ENCODE peak calls at places on chromosomes 13 and 19, in ten cellular contexts. R, T, L, D, O, Y, W, I, Q and F are unnamed samples.

GRCh38 chr19:53037101-53038097 is 7.1 kb upstream of the ERVV-2 start:
- DNase-seq in Y (no peak), W (peak), Q (peak), O (no peak), D (no peak), T (peak), R (no peak), I (peak), L (peak), F (no peak)

GRCh38 chr13:99802416-99802815 is 169.2 kb downstream of the ZIC5 start:
- DNase-seq in W (no peak), Q (no peak), O (no peak), T (no peak), Y (no peak), D (no peak), I (no peak), L (no peak), R (no peak), F (no peak)

GRCh38 chr13:80946008-80946802 is 605.3 kb upstream of the SPRY2 start:
- DNase-seq in L (no peak), O (no peak), D (no peak), Y (no peak), R (no peak), I (no peak), W (no peak), T (no peak), Q (no peak), F (no peak)

GRCh38 chr19:29404951-29405727 is 120.7 kb upstream of the VSTM2B start:
- DNase-seq in R (no peak), W (no peak), T (no peak), L (no peak), Y (no peak), I (no peak), O (no peak), D (no peak), Q (no peak), F (peak)

GRCh38 chr13:48515732-48516131 is 17.1 kb downstream of the RCBTB2 start:
- DNase-seq in I (no peak), D (no peak), Y (no peak), Q (no peak), R (no peak), W (no peak), T (no peak), O (no peak), L (no peak), F (no peak)

GRCh38 chr13:63842102-63842501 is 2426.5 kb upstream of the PCDH20 start:
- DNase-seq in Q (no peak), R (no peak), I (no peak), L (no peak), W (peak), T (no peak), O (no peak), D (no peak), Y (no peak), F (no peak)

GRCh38 chr13:73341748-73342147 is 282.9 kb downstream of the KLF5 start:
- DNase-seq in Q (peak), T (peak), D (no peak), R (no peak), I (no peak), W (no peak), Y (no peak), O (no peak), L (peak), F (no peak)

GRCh38 chr19:13813147-13813546 is 17.9 kb downstream of the ZSWIM4 start:
- DNase-seq in D (no peak), Q (no peak), O (no peak), Y (no peak), T (no peak), I (no peak), L (no peak), W (no peak), R (no peak), F (no peak)

GRCh38 chr19:7442423-7442822 is 46.4 kb downstream of the PEX11G start:
- DNase-seq in Y (no peak), R (no peak), W (no peak), D (no peak), O (no peak), T (no peak), L (no peak), I (no peak), Q (peak), F (no peak)

GRCh38 chr13:30158774-30159445 is 148.4 kb downstream of the KATNAL1 start:
- DNase-seq in Q (peak), W (no peak), R (no peak), L (peak), O (no peak), Y (no peak), T (peak), D (peak), I (peak), F (no peak)

GRCh38 chr19:44577566-44577874 is 35.8 kb upstream of the IGSF23 start:
- DNase-seq in Q (no peak), W (no peak), L (no peak), T (no peak), O (no peak), D (no peak), Y (no peak), R (no peak), I (no peak), F (peak)

GRCh38 chr13:88979465-88980180 is 1308.5 kb downstream of the SLITRK5 start:
- DNase-seq in Q (peak), I (no peak), W (no peak), D (no peak), L (peak), O (no peak), T (no peak), Y (no peak), R (no peak), F (no peak)

GRCh38 chr19:1259206-1259872 is 9.8 kb upstream of the CIRBP start:
- DNase-seq in Q (peak), I (peak), R (peak), T (peak), O (peak), W (peak), L (no peak), Y (peak), D (no peak), F (no peak)

GRCh38 chr13:24925318-24926231 is 161.6 kb downstream of the RNF17 start:
- DNase-seq in T (no peak), L (no peak), R (no peak), D (no peak), W (no peak), I (no peak), Q (no peak), Y (no peak), O (no peak), F (no peak)

GRCh38 chr13:40681341-40682051 is 15.1 kb upstream of the FOXO1 start:
- DNase-seq in T (peak), D (no peak), W (no peak), I (no peak), L (peak), Y (no peak), O (no peak), Q (peak), R (no peak), F (peak)

GRCh38 chr13:46295531-46296464 is 84.1 kb downstream of the LRRC63 start:
- DNase-seq in L (peak), Y (peak), D (peak), R (peak), I (peak), W (no peak), Q (peak), O (peak), T (peak), F (no peak)

DNA sequence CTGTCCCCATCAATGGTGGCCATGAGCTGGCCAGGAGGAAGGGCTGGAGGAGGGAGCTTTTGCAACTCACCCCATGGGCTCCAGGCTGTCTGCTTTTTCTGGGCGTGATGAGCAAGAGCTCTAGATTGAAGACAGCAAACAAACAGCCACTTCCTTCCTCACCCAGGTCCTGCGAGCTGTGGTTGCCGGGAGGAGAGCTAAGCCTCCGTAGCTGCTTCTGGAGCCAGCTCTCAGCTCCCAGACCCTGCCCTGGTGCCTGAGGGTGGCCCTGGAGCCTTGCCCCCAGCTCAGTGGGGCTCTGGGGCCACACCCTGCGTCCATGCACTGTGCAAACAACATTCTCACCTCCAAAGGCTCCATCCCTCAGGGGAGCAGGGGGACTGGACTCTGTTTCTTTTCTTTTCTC is 6.2 kb downstream of the MYO1F start:
- DNase-seq in T (no peak), O (no peak), R (peak), D (no peak), Y (peak), W (peak), I (peak), L (peak), Q (peak), F (no peak)
- H3K4me3 ChIP-seq in T (no peak), O (no peak), R (peak), D (no peak), Y (no peak), W (no peak), I (peak), L (no peak), Q (no peak), F (no peak)

GRCh38 chr13:34816543-34816942 is 125.5 kb upstream of the NBEA start:
- DNase-seq in W (no peak), D (no peak), O (no peak), L (peak), I (no peak), T (peak), Y (no peak), Q (peak), R (no peak), F (peak)
- H3K4me3 ChIP-seq in W (no peak), D (no peak), O (no peak), L (no peak), I (no peak), T (no peak), Y (no peak), Q (no peak), R (no peak), F (no peak)

GRCh38 chr19:35117791-35118190 is 2.2 kb downstream of the FXYD3 start:
- DNase-seq in W (peak), R (no peak), Q (no peak), O (no peak), T (no peak), D (no peak), L (no peak), I (no peak), Y (peak), F (no peak)
- H3K4me3 ChIP-seq in W (no peak), R (no peak), Q (no peak), O (no peak), T (no peak), D (no peak), L (no peak), I (no peak), Y (no peak), F (no peak)

DNA sequence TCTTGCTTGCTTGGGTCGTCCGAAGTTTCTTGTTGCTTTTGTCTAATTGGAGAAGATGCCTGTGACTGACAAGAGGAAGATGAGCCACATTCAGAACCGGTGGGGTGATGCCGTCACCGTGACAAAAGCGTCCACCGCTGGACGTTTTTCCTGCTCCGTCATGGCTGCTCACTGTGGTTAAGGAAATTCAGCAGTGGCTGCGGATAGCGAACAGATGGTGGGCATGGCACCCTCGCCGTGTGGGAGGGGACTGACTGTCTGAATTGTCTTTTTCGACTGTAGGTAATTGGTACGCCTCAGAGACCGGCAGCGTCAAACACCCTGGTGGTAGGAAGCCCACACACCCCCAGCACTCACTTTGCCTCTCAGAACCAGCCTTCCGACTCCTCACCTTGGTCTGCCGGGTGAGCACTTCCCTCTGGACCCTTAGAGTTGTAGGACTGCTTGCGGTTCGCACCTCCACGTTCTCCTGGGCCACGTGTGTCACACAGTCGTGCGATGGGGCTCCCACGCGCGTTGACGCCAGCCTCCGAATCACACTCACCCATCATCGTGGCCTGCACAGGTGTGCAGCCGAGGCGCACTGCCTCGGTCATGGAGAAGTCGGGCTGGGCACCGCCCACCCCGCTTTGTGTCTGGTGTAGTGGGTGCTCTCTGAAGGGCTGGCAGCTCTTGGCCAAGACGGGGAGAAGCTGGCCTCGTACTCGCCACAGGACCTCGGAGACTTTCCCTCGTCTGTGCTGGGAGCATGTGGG is 26.5 kb downstream of the ATP4B start:
- DNase-seq in Y (peak), L (no peak), Q (no peak), D (no peak), W (no peak), I (peak), R (no peak), O (no peak), T (no peak), F (no peak)
- H3K4me3 ChIP-seq in Y (no peak), L (no peak), Q (no peak), D (no peak), W (no peak), I (no peak), R (no peak), O (no peak), T (no peak), F (no peak)

GRCh38 chr19:38638461-38638860 is 9.0 kb upstream of the ACTN4 start:
- DNase-seq in D (no peak), O (no peak), L (no peak), Q (no peak), W (no peak), R (no peak), Y (no peak), T (no peak), I (no peak), F (no peak)

GRCh38 chr19:38644719-38645118 is 2.7 kb upstream of the ACTN4 start:
- DNase-seq in T (no peak), Y (no peak), D (no peak), R (no peak), I (no peak), W (no peak), L (no peak), Q (no peak), O (no peak), F (no peak)

GRCh38 chr19:38639679-38640078 is 7.8 kb upstream of the ACTN4 start:
- DNase-seq in L (no peak), T (no peak), I (no peak), O (no peak), W (no peak), Y (no peak), D (no peak), R (no peak), Q (no peak), F (no peak)

GRCh38 chr19:38640368-38640767 is 7.1 kb upstream of the ACTN4 start:
- DNase-seq in L (no peak), R (no peak), W (no peak), Q (no peak), O (no peak), Y (no peak), I (no peak), T (no peak), D (no peak), F (no peak)

DNA sequence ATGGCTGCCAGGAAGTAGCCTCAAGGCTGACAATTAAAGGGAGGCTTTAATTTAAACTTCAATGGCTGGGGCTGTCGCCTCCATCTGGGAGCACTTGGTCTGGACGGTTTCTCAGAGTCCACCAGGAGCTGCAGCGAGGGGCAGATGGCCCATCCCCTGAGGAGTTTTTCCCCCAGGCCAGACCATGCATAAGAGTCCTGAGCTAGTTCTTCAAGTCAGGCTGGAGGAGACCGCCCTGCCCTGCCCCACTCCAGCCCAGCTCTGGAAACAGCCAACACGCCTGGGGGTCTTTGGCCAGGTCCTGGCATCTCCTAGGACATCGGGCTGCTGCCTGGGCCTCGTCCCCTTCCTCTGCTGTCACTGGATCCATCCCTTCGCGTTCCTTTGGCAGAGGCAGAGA is 5.3 kb upstream of the ACTN4 start:
- DNase-seq in Q (no peak), T (no peak), L (no peak), I (no peak), R (no peak), O (no peak), Y (no peak), D (no peak), W (no peak), F (no peak)
- H3K4me3 ChIP-seq in Q (no peak), T (no peak), L (no peak), I (no peak), R (no peak), O (no peak), Y (no peak), D (no peak), W (no peak), F (no peak)

GRCh38 chr19:18223860-18224524 is 2.2 kb downstream of the PDE4C start:
- DNase-seq in I (no peak), T (no peak), R (no peak), Y (no peak), W (peak), O (peak), D (no peak), Q (no peak), L (no peak), F (peak)

GRCh38 chr19:18224525-18225354 is 1.5 kb downstream of the PDE4C start:
- DNase-seq in Q (peak), I (peak), D (peak), Y (peak), R (peak), O (peak), W (peak), T (peak), L (peak), F (peak)

GRCh38 chr19:18225355-18225701 is 910 bp downstream of the PDE4C start:
- DNase-seq in Y (no peak), O (no peak), I (no peak), R (no peak), L (no peak), W (no peak), D (no peak), T (no peak), Q (no peak), F (no peak)

GRCh38 chr19:18226956-18227780 is 930 bp upstream of the PDE4C start:
- DNase-seq in Q (no peak), Y (no peak), R (no peak), D (no peak), L (no peak), T (no peak), I (no peak), W (no peak), O (no peak), F (no peak)

DNA sequence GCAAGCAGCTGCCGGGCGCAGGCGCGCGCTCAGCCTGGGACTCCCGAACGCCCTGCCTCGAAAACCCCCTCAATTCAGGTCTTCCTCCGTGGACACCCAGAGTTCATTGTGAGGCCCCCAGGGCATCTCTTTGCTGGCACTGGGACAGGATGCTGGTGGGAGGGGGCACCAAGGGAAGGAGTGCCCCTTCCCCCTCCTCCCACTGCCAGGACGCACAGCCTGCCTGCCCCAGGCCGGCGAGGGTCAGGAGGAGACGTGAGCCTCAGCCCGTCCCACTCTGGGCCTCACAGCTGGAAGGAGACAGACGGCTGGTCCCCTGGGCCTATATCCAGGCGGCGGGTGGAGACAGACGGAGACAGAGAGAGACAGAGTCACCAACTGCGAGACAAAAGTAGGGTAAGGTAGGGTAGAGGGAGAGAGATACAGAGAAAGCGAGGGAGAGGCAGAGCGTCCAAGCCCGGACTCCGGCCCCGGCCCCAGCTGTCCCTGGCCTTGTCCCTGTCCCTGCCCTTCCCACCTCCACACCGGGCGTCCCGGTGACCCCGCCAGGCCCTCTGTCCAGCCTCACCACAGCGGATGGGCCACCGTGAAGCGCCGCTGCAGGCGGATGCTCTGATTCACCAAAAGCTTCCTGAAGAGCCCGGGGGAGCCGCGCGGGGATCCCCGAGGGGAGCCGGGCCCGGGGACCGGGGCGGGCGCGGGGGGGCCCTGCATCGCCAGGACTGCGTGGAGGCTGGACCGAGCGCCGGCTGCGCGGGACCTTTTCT is at the start of gene PDE4C:
- DNase-seq in D (no peak), T (no peak), W (peak), Y (peak), L (no peak), I (no peak), O (no peak), Q (no peak), R (no peak), F (no peak)
- H3K4me3 ChIP-seq in D (no peak), T (no peak), W (no peak), Y (no peak), L (no peak), I (no peak), O (no peak), Q (peak), R (no peak), F (no peak)

GRCh38 chr19:17949956-17950309 is 17.0 kb upstream of the KCNN1 start:
- DNase-seq in T (no peak), W (no peak), D (no peak), I (no peak), Q (no peak), O (no peak), Y (no peak), L (no peak), R (no peak), F (no peak)
- H3K4me3 ChIP-seq in T (no peak), W (no peak), D (no peak), I (no peak), Q (no peak), O (peak), Y (no peak), L (no peak), R (no peak), F (peak)